ENCODE peak calls at places on chromosomes 12 and 14, in seven cellular contexts. R, Q, C, N, O, A and S are unnamed samples.

GRCh38 chr12:19771858-19772257 is 332.6 kb downstream of the AEBP2 start:
- DNase-seq in C (no peak), N (no peak), A (no peak), R (no peak), Q (peak; percentile 46), O (peak; percentile 96), S (peak; percentile 80)

GRCh38 chr12:105198961-105199360 is 37.0 kb downstream of the APPL2 start:
- DNase-seq in Q (no peak), A (no peak), N (no peak), C (no peak), R (no peak), O (no peak), S (no peak)

GRCh38 chr12:20028033-20028432 is 340.3 kb upstream of the PDE3A start:
- DNase-seq in O (no peak), R (no peak), N (no peak), A (no peak), Q (no peak), C (no peak), S (no peak)

GRCh38 chr12:124617615-124618014 is 50.2 kb upstream of the NCOR2 start:
- DNase-seq in Q (no peak), R (no peak), A (peak; percentile 56), C (no peak), O (no peak), N (peak; percentile 65), S (no peak)

GRCh38 chr14:94483071-94483451 is 7.1 kb upstream of the SERPINA9 start:
- DNase-seq in C (no peak), A (no peak), Q (no peak), O (no peak), R (no peak), N (no peak), S (no peak)

GRCh38 chr14:105797546-105797945 is 271.2 kb downstream of the TMEM121 start:
- DNase-seq in R (no peak), A (no peak), Q (no peak), N (no peak), C (no peak), O (no peak), S (no peak)

GRCh38 chr14:70782361-70782760 is 27.0 kb downstream of the MAP3K9 start:
- DNase-seq in R (no peak), A (no peak), O (no peak), Q (no peak), N (no peak), C (no peak), S (peak; percentile 67)

GRCh38 chr12:53726946-53727309 is 324 bp downstream of the CALCOCO1 start:
- DNase-seq in A (no peak), R (no peak), Q (peak; percentile 63), N (no peak), O (peak; percentile 34), C (no peak), S (peak; percentile 35)

GRCh38 chr12:104680070-104680469 is 223.3 kb downstream of the CHST11 start:
- DNase-seq in A (no peak), C (no peak), Q (no peak), O (no peak), N (no peak), R (no peak), S (peak; percentile 60)

GRCh38 chr14:102620413-102620812 is 28.0 kb downstream of the RCOR1 start:
- DNase-seq in R (no peak), O (no peak), Q (peak; percentile 74), C (no peak), N (no peak), A (no peak), S (peak; percentile 28)

GRCh38 chr12:49033611-49034286 is 15.2 kb upstream of the PRKAG1 start:
- DNase-seq in O (no peak), A (no peak), Q (no peak), N (no peak), C (no peak), R (no peak), S (no peak)

GRCh38 chr12:93938921-93939320 is 209.5 kb upstream of the PLXNC1 start:
- DNase-seq in O (peak; percentile 56), N (no peak), A (no peak), R (no peak), Q (peak; percentile 18), C (no peak), S (no peak)

GRCh38 chr12:93943766-93944165 is 204.6 kb upstream of the PLXNC1 start:
- DNase-seq in R (no peak), C (no peak), N (no peak), O (peak; percentile 69), A (no peak), Q (peak; percentile 28), S (peak; percentile 36)

GRCh38 chr12:93937812-93938211 is 210.6 kb upstream of the PLXNC1 start:
- DNase-seq in Q (no peak), N (no peak), O (no peak), R (no peak), C (no peak), A (no peak), S (no peak)

GRCh38 chr12:93939641-93940040 is 208.7 kb upstream of the PLXNC1 start:
- DNase-seq in A (no peak), R (no peak), Q (no peak), N (no peak), O (peak; percentile 31), C (no peak), S (no peak)

GRCh38 chr12:93938317-93938716 is 210.1 kb upstream of the PLXNC1 start:
- DNase-seq in N (no peak), A (no peak), R (no peak), C (no peak), O (no peak), Q (no peak), S (no peak)
- H3K4me3 ChIP-seq in N (no peak overlapping the region), A (no peak overlapping the region), R (no peak overlapping the region), C (no peak overlapping the region), O (no peak overlapping the region), Q (no peak overlapping the region), S (no peak overlapping the region)

GRCh38 chr12:115756271-115756670 is 521.2 kb downstream of the MED13L start:
- DNase-seq in A (no peak), R (no peak), Q (peak; percentile 53), N (no peak), C (no peak), O (no peak), S (no peak)
- H3K4me3 ChIP-seq in A (no peak overlapping the region), R (no peak overlapping the region), Q (peak overlapping the region; percentile 13), N (no peak overlapping the region), C (peak overlapping the region; percentile 67), O (no peak overlapping the region), S (no peak overlapping the region)

GRCh38 chr12:30823764-30824163 is 69.0 kb upstream of the CAPRIN2 start:
- DNase-seq in Q (no peak), A (no peak), R (no peak), N (no peak), C (no peak), O (no peak), S (no peak)

GRCh38 chr12:30824311-30824710 is 69.6 kb upstream of the CAPRIN2 start:
- DNase-seq in R (no peak), C (no peak), O (no peak), N (no peak), A (no peak), Q (no peak), S (no peak)

GRCh38 chr12:30826276-30826675 is 71.5 kb upstream of the CAPRIN2 start:
- DNase-seq in C (no peak), Q (no peak), R (no peak), A (no peak), N (no peak), O (no peak), S (no peak)

GRCh38 chr12:30823140-30823669 is 68.5 kb upstream of the CAPRIN2 start:
- DNase-seq in A (peak; percentile 5), C (no peak), R (peak; percentile 27), O (peak; percentile 5), Q (no peak), N (peak; percentile 54), S (no peak)

GRCh38 chr12:30825341-30825740 is 70.6 kb upstream of the CAPRIN2 start:
- DNase-seq in R (no peak), N (no peak), Q (no peak), O (no peak), C (no peak), A (no peak), S (no peak)
- H3K4me3 ChIP-seq in R (no peak overlapping the region), N (no peak overlapping the region), Q (no peak overlapping the region), O (no peak overlapping the region), C (no peak overlapping the region), A (no peak overlapping the region), S (no peak overlapping the region)

GRCh38 chr12:13192719-13193118 is 3.8 kb upstream of the EMP1 start:
- DNase-seq in Q (no peak), C (no peak), O (no peak), N (no peak), R (no peak), A (no peak), S (no peak)
- H3K4me3 ChIP-seq in Q (no peak overlapping the region), C (no peak overlapping the region), O (no peak overlapping the region), N (no peak overlapping the region), R (no peak overlapping the region), A (no peak overlapping the region), S (no peak overlapping the region)

DNA sequence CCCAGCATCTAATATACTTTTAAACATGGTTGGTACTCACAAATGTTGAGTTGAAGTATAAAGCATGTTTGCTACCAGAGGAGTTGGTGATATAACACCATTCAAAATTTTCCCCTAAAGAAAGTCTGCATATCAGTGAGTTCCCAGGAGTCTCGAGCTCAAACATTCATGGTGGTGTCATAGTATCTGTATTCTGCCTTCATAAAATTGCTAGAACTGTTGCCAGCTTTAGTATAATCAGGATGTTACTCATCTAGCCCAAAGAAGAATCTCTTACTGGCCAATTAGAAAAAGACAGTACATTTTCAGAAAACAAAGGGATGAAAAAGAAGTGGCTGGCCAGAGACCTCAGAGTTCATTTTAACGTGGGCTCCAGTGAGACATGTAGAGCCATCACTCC is 374.7 kb downstream of the KCNH5 start:
- DNase-seq in A (no peak), C (no peak), R (no peak), O (peak; percentile 8), Q (no peak), N (no peak), S (no peak)
- H3K4me3 ChIP-seq in A (no peak overlapping the region), C (no peak overlapping the region), R (no peak overlapping the region), O (no peak overlapping the region), Q (no peak overlapping the region), N (no peak overlapping the region), S (no peak overlapping the region)

GRCh38 chr12:87227157-87227556 is 802.0 kb downstream of the C12orf50 start:
- DNase-seq in O (no peak), R (no peak), Q (no peak), C (no peak), N (no peak), A (no peak), S (peak; percentile 80)

GRCh38 chr12:87233636-87234035 is 795.6 kb downstream of the C12orf50 start:
- DNase-seq in N (no peak), C (no peak), O (peak; percentile 54), R (no peak), Q (no peak), A (no peak), S (peak; percentile 76)

GRCh38 chr12:87234898-87235297 is 794.3 kb downstream of the C12orf50 start:
- DNase-seq in C (no peak), R (no peak), N (no peak), O (no peak), Q (no peak), A (no peak), S (no peak)

GRCh38 chr12:87231818-87232217 is 797.4 kb downstream of the C12orf50 start:
- DNase-seq in C (no peak), A (no peak), O (no peak), R (no peak), N (no peak), Q (peak; percentile 40), S (no peak)
- H3K4me3 ChIP-seq in C (no peak overlapping the region), A (no peak overlapping the region), O (no peak overlapping the region), R (no peak overlapping the region), N (no peak overlapping the region), Q (no peak overlapping the region), S (no peak overlapping the region)